ENCODE peak calls at places on chromosomes 5 and 9, in four cellular contexts. T, N, F and Z are unnamed samples.
A peak's percentile ranks its signal among the peaks of the same experiment; 100 is the strongest.

GRCh38 chr5:140555747-140556312 is 1.4 kb downstream of the SRA1 start:
- DNase-seq in T (no peak), N (no peak), F (no peak), Z (no peak)

GRCh38 chr5:33725846-33726245 is 165.9 kb downstream of the ADAMTS12 start:
- DNase-seq in T (no peak), N (no peak), F (peak; percentile 21), Z (no peak)

GRCh38 chr9:135811796-135812195 is 95.5 kb downstream of the CAMSAP1 start:
- DNase-seq in T (no peak), N (no peak), F (peak; percentile 30), Z (no peak)

GRCh38 chr9:131618071-131618479 is 72.8 kb downstream of the PRRT1B start:
- DNase-seq in T (peak; percentile 75), N (peak; percentile 60), F (no peak), Z (no peak)

GRCh38 chr5:78320461-78320860 is 26.0 kb upstream of the AP3B1 start:
- DNase-seq in T (no peak), N (peak; percentile 66), F (peak; percentile 60), Z (no peak)

GRCh38 chr5:43039468-43040286 is 442 bp downstream of the ANXA2R start:
- DNase-seq in T (peak; percentile 75), N (peak; percentile 83), F (peak; percentile 76), Z (peak; percentile 76)

GRCh38 chr9:36150529-36151305 is 14.2 kb downstream of the GLIPR2 start:
- DNase-seq in T (no peak), N (no peak), F (peak; percentile 64), Z (no peak)

GRCh38 chr9:88777498-88778312 is 213.6 kb upstream of the S1PR3 start:
- DNase-seq in T (peak; percentile 64), N (peak; percentile 91), F (no peak), Z (no peak)

GRCh38 chr5:51518607-51519006 is 135.4 kb downstream of the ISL1 start:
- DNase-seq in T (no peak), N (no peak), F (no peak), Z (no peak)

GRCh38 chr5:132807163-132807838 is 5.8 kb upstream of the SOWAHA start:
- DNase-seq in T (no peak), N (no peak), F (no peak), Z (peak; percentile 12)
- TF ChIP-seq CTCF in T (no peak), N (no peak), F (no peak), Z (no peak)

DNA sequence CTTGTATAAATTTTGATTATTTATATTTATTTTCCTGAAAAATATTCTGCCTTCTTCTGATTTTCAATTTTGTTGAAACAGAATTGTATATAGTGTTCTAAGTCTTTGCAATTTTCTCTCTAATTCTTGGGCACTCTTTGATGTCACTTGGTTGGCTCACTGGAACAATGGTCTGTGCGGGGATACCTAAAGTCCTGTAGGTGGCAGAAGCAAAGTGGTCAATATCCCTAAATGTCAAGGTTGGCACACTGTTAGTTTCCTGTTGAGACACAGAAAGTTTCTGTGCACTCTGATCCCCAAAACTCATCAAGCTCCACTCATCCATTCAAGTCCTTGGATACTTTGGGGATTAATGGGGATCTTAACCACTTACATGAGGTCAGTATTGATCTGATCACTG is 480.8 kb upstream of the CCNG1 start:
- DNase-seq in T (no peak), N (no peak), F (no peak), Z (no peak)
- TF ChIP-seq CTCF in T (no peak), N (no peak), F (no peak), Z (no peak)

DNA sequence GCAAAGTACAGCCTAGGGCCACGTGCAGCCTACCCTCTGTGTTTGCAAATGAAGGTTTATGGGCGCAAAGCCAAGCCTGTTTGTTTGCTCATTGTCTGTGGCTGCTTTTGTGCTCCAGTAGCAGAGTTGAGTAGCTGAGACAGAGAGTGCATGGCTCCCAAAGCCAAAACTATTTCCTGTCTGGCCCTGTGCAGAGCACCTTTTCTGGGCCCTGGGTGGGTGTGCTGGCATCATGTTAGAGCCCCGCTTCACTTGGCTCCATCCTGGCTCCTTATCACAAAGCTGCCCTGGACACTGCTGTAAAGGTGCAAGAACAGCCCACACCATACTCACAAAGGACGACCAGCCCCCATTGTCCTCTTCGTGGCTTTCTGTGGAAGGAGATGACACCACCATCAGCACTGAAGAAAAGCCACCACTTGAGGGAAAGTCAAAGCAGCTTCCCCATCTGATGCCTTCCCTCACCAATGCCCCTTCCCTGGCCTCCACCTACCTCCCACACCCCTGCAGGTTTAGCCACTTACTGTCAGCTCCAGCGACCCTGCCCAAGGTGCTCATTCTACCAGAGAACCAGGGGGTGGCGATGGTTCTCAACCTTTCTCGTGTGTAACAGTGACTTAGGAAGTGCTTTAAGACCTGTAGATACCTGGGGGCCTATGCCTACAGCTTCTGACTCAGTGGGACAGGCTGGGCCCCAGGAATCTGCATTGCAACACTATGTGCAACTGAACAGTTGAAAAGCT is 23.4 kb downstream of the LCP2 start:
- DNase-seq in T (no peak), N (peak; percentile 30), F (no peak), Z (peak; percentile 81)
- TF ChIP-seq CTCF in T (peak; percentile 51), N (peak; percentile 39), F (no peak), Z (peak; percentile 59)

DNA sequence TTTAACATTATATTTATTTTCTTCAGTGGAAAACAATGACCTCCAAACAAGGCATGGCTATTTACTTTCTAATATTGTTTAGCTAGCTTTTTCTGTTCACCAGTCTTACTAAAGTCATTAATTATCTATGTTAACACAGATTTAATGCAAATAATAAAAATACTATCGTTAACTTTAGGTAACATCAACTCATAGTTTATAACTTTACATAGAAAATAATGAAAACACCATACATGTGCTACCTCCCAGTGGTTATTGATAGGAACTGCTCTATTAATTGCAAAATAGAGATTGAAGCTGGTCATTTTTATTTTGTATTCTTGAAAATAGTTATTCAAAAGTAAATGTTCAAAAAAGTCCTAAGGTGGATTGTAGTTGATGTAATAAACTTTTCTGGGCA is 78.3 kb upstream of the HCN1 start:
- DNase-seq in T (no peak), N (no peak), F (no peak), Z (no peak)
- TF ChIP-seq CTCF in T (peak; percentile 49), N (no peak), F (no peak), Z (peak; percentile 22)

GRCh38 chr5:113447651-113448050 is 12.9 kb upstream of the TSSK1B start:
- DNase-seq in T (no peak), N (no peak), F (peak; percentile 24), Z (no peak)
- TF ChIP-seq CTCF in T (no peak), N (peak; percentile 5), F (no peak), Z (no peak)

DNA sequence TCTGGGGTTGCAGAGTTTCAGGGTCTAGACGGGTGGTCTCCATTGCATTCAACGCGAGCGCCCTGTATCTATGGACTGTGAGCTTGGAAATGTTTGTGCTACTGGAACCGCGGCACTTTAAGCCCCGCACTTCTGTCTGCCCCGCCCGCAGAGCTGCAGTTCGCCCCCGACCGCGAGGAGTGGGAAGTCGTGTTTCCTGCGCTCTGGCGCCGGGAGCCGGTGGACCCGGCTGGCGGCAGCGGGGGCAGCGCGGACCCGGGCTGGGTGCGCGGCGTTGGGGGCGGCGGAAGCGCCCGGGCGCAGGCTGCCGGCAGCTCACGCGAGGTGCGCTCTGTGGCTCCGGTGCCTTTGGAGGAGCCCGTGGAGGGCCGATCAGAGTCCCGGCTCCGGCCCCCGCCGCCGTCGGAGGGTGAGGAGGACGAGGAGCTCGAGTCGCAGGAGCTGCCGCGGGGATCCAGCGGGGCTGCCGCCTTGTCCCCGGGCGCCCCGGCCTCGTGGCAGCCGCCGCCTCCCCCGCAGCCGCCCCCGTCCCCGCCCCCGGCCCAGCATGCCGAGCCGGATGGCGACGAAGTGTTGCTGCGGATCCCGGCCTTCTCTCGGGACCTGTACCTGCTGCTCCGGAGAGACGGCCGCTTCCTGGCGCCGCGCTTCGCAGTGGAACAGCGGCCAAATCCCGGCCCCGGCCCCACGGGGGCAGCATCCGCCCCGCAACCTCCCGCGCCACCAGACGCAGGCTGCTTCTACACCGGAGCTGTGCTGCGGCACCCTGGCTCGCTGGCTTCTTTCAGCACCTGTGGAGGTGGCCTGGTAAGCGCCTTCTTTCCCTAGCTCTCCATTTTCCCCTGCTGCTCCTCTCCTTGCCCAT is 1.1 kb downstream of the ADAMTS19 start:
- DNase-seq in T (peak; percentile 23), N (peak; percentile 10), F (peak; percentile 77), Z (peak; percentile 15)
- TF ChIP-seq CTCF in T (peak; percentile 49), N (peak; percentile 42), F (peak; percentile 18), Z (peak; percentile 17)

DNA sequence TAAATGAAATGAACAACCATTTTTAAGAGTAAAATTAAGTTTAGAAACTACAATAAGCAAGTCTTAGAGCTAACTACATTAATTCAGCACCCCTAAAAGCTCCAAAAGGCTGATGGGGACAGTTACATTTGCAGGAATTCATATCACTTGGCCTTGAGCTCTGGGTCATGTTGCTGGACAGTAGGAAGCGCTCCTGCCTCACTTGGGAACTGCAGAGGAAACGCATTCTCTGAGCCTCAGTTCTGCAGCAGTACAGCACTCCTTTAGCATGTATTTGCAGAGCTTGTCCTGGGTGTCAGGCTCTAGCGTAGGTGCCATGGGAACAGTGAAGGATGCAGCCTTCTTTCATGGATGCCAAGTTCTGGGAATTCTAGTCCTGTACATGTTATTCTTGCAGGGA is 710.4 kb downstream of the IRX1 start:
- DNase-seq in T (no peak), N (no peak), F (no peak), Z (no peak)
- TF ChIP-seq CTCF in T (no peak), N (no peak), F (no peak), Z (no peak)

GRCh38 chr9:133233681-133234432 is 24.8 kb upstream of the OBP2B start:
- DNase-seq in T (no peak), N (peak; percentile 70), F (no peak), Z (no peak)

GRCh38 chr9:133237271-133237731 is 28.3 kb upstream of the OBP2B start:
- DNase-seq in T (no peak), N (peak; percentile 57), F (no peak), Z (no peak)

GRCh38 chr9:133236291-133237071 is 27.4 kb upstream of the OBP2B start:
- DNase-seq in T (no peak), N (no peak), F (no peak), Z (no peak)

GRCh38 chr9:133235549-133236222 is 26.6 kb upstream of the OBP2B start:
- DNase-seq in T (no peak), N (no peak), F (no peak), Z (no peak)

GRCh38 chr9:133234577-133235322 is 25.7 kb upstream of the OBP2B start:
- DNase-seq in T (no peak), N (no peak), F (no peak), Z (no peak)
- TF ChIP-seq CTCF in T (no peak), N (no peak), F (no peak), Z (no peak)